ENCODE peak calls at places on chromosomes 11 and 22, in ten cellular contexts. X is breast epithelium; A is K562; N is tibial artery; M is PC-3; F is naive thymus-derived CD4-positive, alpha-beta T cell; U is pancreas; J is sigmoid colon; G is adrenal gland; I is upper lobe of right lung. S is an unnamed sample.
A peak's percentile ranks its signal among the peaks of the same experiment; 100 is the strongest.

GRCh38 chr11:122559734-122560382 is 95.7 kb upstream of the UBASH3B start:
- DNase-seq in X (no peak), A (no peak), N (no peak), M (peak; percentile 27), F (no peak), U (no peak), J (no peak), G (no peak), I (no peak), S (no peak)

GRCh38 chr11:63535734-63536133 is 874 bp upstream of the PLAAT4 start:
- DNase-seq in X (no peak), A (peak; percentile 34), N (no peak), M (no peak), F (no peak), U (no peak), J (no peak), G (no peak), I (no peak), S (no peak)

GRCh38 chr11:29527391-29527936 is 489.4 kb downstream of the KCNA4 start:
- DNase-seq in X (no peak), A (no peak), N (no peak), M (peak; percentile 72), F (no peak), U (no peak), J (no peak), G (peak; percentile 23), I (no peak), S (no peak)

GRCh38 chr11:43947003-43947500 is 4.6 kb downstream of the C11orf96 start:
- DNase-seq in X (no peak), A (peak; percentile 63), N (peak; percentile 90), M (peak; percentile 38), F (no peak), U (no peak), J (no peak), G (no peak), I (no peak), S (no peak)

GRCh38 chr11:62804310-62805043 is 763 bp downstream of the NXF1 start:
- DNase-seq in X (no peak), A (no peak), N (no peak), M (peak; percentile 34), F (no peak), U (no peak), J (no peak), G (peak; percentile 53), I (no peak), S (no peak)

GRCh38 chr11:72378704-72379383 is 55.5 kb downstream of the CLPB start:
- DNase-seq in X (no peak), A (no peak), N (peak; percentile 91), M (no peak), F (no peak), U (no peak), J (peak; percentile 85), G (peak; percentile 52), I (no peak), S (no peak)

GRCh38 chr22:30878516-30879365 is 89.8 kb downstream of the MORC2 start:
- DNase-seq in X (no peak), A (peak; percentile 60), N (no peak), M (no peak), F (no peak), U (no peak), J (no peak), G (no peak), I (peak; percentile 29), S (no peak)

GRCh38 chr11:66126808-66127555 is 56.9 kb downstream of the PACS1 start:
- DNase-seq in X (no peak), A (no peak), N (peak; percentile 69), M (no peak), F (peak; percentile 74), U (peak; percentile 49), J (peak; percentile 72), G (peak; percentile 43), I (peak; percentile 68), S (peak; percentile 50)

GRCh38 chr11:74288161-74288560 is 23.3 kb downstream of the P4HA3 start:
- DNase-seq in X (no peak), A (peak; percentile 36), N (no peak), M (peak; percentile 97), F (no peak), U (no peak), J (no peak), G (peak; percentile 44), I (no peak), S (no peak)

DNA sequence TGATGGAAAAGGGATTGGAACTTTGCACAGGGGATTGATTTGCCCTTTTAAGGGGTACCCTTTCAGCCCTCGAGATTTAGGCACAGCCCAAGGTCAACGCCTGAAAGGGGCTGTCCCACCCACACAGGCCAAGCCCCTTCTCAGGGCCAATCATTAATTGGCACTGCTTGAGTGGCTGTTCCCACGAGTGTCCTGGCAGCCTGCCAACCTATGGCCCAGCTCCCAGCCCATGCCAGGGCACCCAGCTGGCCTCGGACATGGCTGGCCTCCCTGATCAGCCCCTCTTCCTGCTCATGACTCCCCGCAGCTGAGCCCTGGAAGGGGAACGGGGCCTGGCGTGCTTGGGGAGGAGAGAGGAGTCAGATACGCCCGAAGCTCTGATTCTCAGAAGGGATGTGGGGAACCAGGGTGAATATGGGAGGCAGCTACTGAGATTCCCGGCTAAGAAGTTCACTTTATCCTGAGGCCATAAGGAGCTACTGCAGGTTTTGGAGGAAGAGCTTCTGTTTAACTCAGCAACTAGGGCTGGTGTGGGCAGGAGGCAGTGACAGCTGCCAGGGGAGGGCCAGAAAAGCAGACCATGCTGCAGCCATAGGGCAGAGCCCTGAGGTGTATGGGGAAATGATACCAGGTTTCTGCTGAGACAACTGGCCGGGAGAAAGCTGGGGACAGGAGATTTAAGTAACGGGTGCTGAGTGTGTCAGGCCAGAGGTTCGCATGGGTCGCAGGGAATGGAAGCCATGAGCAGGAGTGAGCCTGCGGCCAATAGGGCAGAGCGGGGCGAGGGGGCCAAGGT is 30.0 kb downstream of the WNT7B start:
- DNase-seq in X (no peak), A (no peak), N (no peak), M (no peak), F (no peak), U (no peak), J (no peak), G (no peak), I (no peak), S (no peak)
- H3K4me1 ChIP-seq in X (no peaks in the 10 kb centered on the region), A (peaks cover 17% of the 10 kb centered on the region), N (no peaks in the 10 kb centered on the region), M (no peaks in the 10 kb centered on the region), F (no peaks in the 10 kb centered on the region), U (no peaks in the 10 kb centered on the region), J (no peaks in the 10 kb centered on the region), G (no peaks in the 10 kb centered on the region), I (no peaks in the 10 kb centered on the region), S (no peaks in the 10 kb centered on the region)

GRCh38 chr22:41541484-41541883 is 2.8 kb downstream of the POLR3H start:
- DNase-seq in X (no peak), A (no peak), N (no peak), M (no peak), F (no peak), U (no peak), J (no peak), G (no peak), I (no peak), S (no peak)

GRCh38 chr22:41542224-41542623 is 2.0 kb downstream of the POLR3H start:
- DNase-seq in X (no peak), A (no peak), N (no peak), M (no peak), F (no peak), U (no peak), J (no peak), G (no peak), I (no peak), S (no peak)

GRCh38 chr22:41544671-41545476 is 604 bp upstream of the POLR3H start:
- DNase-seq in X (no peak), A (no peak), N (no peak), M (no peak), F (no peak), U (no peak), J (no peak), G (no peak), I (no peak), S (no peak)

GRCh38 chr22:41540365-41540764 is 3.9 kb downstream of the POLR3H start:
- DNase-seq in X (no peak), A (no peak), N (no peak), M (no peak), F (no peak), U (no peak), J (no peak), G (no peak), I (no peak), S (no peak)

DNA sequence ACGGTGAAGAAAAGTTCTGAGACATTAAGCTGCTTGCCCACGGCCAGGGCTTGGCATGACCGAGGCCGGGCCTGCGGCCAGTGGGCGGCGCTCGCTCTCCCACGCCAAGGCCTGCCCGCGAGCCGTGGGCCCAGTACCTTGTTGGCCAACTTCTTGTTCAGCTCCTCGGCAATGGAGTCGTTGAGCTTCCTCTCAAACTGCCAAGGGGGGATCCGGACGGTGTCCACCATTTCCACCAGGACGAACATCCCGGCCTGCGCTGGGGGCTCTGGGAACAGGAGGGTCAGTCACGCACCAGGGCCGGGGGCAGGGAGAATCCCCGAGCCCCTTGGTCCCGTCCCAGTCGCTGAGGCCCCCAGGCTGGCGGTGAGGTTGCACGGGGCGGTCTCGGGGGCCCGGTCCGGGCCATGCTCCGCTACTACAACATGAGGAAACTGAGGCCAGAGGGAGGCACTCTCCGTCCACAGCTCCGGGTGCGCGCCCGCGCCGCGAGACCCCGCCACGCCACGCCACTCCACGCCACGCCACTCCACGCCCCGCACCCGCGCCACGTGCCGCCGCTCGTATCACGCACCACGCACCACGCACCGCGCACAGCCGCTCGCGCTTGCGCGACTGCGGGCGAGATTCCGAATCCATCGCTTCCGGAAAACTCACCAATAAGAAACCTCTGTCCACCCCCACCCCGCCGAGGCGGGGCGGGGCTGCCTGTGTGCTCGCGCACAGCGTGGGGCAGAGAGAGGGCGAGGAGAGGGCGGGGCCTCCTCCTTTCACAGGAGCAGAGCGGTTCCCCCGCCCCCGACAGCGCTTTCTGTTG is at the start of gene POLR3H:
- DNase-seq in X (peak; percentile 96), A (peak; percentile 95), N (peak; percentile 99), M (peak; percentile 96), F (peak; percentile 96), U (peak; percentile 99), J (peak; percentile 99), G (peak; percentile 100), I (peak; percentile 100), S (peak; percentile 97)
- H3K4me1 ChIP-seq in X (peaks cover 12% of the 10 kb centered on the region), A (peaks cover 50% of the 10 kb centered on the region), N (no peaks in the 10 kb centered on the region), M (peaks cover 6% of the 10 kb centered on the region), F (peaks cover 7% of the 10 kb centered on the region), U (peaks cover 12% of the 10 kb centered on the region), J (peaks cover 28% of the 10 kb centered on the region), G (peaks cover 24% of the 10 kb centered on the region), I (peaks cover 26% of the 10 kb centered on the region), S (peaks cover 7% of the 10 kb centered on the region)

DNA sequence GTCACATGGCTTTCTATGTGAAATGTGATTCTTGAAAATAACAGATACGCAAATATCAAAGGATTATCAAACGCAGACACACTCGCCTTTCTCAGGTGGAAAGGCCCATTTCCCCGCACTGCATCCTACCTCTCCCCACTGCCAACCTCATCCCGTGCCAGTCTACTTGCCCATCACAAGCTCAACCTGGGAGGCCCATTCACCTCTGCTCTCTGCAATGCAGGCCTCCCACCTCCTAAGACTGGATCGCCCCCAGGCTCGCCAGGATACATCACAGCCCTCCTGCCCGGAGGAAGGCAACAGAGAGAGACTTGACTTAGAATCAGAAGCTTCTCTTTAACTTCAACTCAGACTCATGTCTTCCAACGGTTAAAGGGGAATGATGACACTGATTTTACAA is 33.3 kb downstream of the NFRKB start:
- DNase-seq in X (no peak), A (no peak), N (no peak), M (no peak), F (no peak), U (no peak), J (no peak), G (no peak), I (no peak), S (no peak)
- H3K4me1 ChIP-seq in X (peaks cover 5% of the 10 kb centered on the region), A (peaks cover 4% of the 10 kb centered on the region), N (no peaks in the 10 kb centered on the region), M (peaks cover 33% of the 10 kb centered on the region), F (peaks cover 37% of the 10 kb centered on the region), U (no peaks in the 10 kb centered on the region), J (peaks cover 14% of the 10 kb centered on the region), G (peaks cover 5% of the 10 kb centered on the region), I (peaks cover 4% of the 10 kb centered on the region), S (no peaks in the 10 kb centered on the region)

GRCh38 chr22:46096706-46097230 is 53.6 kb upstream of the PPARA start:
- DNase-seq in X (no peak), A (no peak), N (no peak), M (no peak), F (no peak), U (no peak), J (no peak), G (no peak), I (no peak), S (no peak)
- H3K4me1 ChIP-seq in X (peaks cover 63% of the 10 kb centered on the region), A (peaks cover 31% of the 10 kb centered on the region), N (peaks cover 8% of the 10 kb centered on the region), M (no peaks in the 10 kb centered on the region), F (no peaks in the 10 kb centered on the region), U (peaks cover 18% of the 10 kb centered on the region), J (peaks cover 75% of the 10 kb centered on the region), G (peaks cover 23% of the 10 kb centered on the region), I (peaks cover 32% of the 10 kb centered on the region), S (peaks cover 17% of the 10 kb centered on the region)